ENCODE peak calls at places on chromosomes 11 and 22, in ten cellular contexts. F is sigmoid colon; K is AG04450; J is mesendoderm; P is HAP-1; B is cardiac muscle cell; Y is fibroblast of the aortic adventitia; E is right lobe of liver; D is CD8-positive, alpha-beta T cell; U is upper lobe of right lung. I is an unnamed sample.

GRCh38 chr11:104033134-104033533 is 3.3 kb upstream of the DDI1 start:
- DNase-seq in F (no peak), K (peak; percentile 93), J (no peak), P (no peak), B (peak; percentile 93), Y (peak; percentile 87), E (no peak), D (no peak), U (no peak), I (peak; percentile 61)

GRCh38 chr11:10725114-10725906 is 25.7 kb upstream of the CTR9 start:
- DNase-seq in F (no peak), K (peak; percentile 23), J (no peak), P (no peak), B (peak; percentile 80), Y (peak; percentile 73), E (no peak), D (no peak), U (no peak), I (no peak)

GRCh38 chr11:129639300-129639699 is 176.3 kb upstream of the TMEM45B start:
- DNase-seq in F (no peak), K (peak; percentile 81), J (no peak), P (no peak), B (peak; percentile 71), Y (peak; percentile 92), E (no peak), D (no peak), U (no peak), I (peak; percentile 84)

GRCh38 chr22:41844513-41844912 is 11.6 kb downstream of the SREBF2 start:
- DNase-seq in F (no peak), K (no peak), J (no peak), P (no peak), B (no peak), Y (no peak), E (no peak), D (no peak), U (no peak), I (no peak)

GRCh38 chr22:19178065-19178658 is 374 bp downstream of the SLC25A1 start:
- DNase-seq in F (peak; percentile 80), K (no peak), J (peak; percentile 46), P (peak; percentile 45), B (no peak), Y (peak; percentile 21), E (peak; percentile 75), D (peak; percentile 59), U (peak; percentile 83), I (no peak)

GRCh38 chr22:41487037-41487963 is 18.4 kb downstream of the ACO2 start:
- DNase-seq in F (no peak), K (peak; percentile 37), J (no peak), P (peak; percentile 28), B (no peak), Y (peak; percentile 50), E (no peak), D (no peak), U (no peak), I (no peak)

GRCh38 chr11:47607380-47607779 is 13.2 kb upstream of the C1QTNF4 start:
- DNase-seq in F (no peak), K (peak; percentile 84), J (no peak), P (no peak), B (peak; percentile 93), Y (peak; percentile 97), E (no peak), D (no peak), U (no peak), I (no peak)

GRCh38 chr11:5367461-5368074 is 16.0 kb upstream of the OR51M1 start:
- DNase-seq in F (no peak), K (peak; percentile 65), J (no peak), P (no peak), B (peak; percentile 64), Y (peak; percentile 97), E (no peak), D (no peak), U (no peak), I (no peak)

GRCh38 chr11:23263466-23263865 is 403.2 kb upstream of the CCDC179 start:
- DNase-seq in F (no peak), K (no peak), J (no peak), P (peak; percentile 60), B (no peak), Y (no peak), E (no peak), D (no peak), U (no peak), I (no peak)

GRCh38 chr11:13337986-13338436 is 60.4 kb downstream of the BMAL1 start:
- DNase-seq in F (no peak), K (peak; percentile 32), J (no peak), P (no peak), B (peak; percentile 61), Y (peak; percentile 78), E (no peak), D (no peak), U (no peak), I (no peak)

DNA sequence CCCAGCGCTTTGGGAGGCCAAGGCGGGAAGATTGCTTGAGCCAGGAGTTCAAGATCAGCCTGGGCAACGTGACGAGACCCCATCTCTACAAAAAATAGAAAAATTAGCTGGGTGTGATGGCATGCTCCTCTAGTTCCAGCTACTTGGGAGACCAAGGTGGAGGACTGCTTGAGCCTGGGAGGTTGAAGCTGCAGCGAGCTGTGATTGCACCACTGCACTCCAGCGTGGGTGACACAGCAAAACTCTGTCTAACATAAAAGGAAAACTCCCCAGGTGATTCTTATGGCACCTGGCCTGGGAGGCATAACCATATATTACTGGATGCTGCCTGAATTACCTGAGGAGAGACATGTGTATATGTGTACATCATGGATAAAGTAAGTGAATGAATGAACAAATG is 29.1 kb downstream of the KIAA1671 start:
- DNase-seq in F (no peak), K (no peak), J (no peak), P (no peak), B (no peak), Y (no peak), E (no peak), D (no peak), U (no peak), I (no peak)
- H3K4me3 ChIP-seq in F (no peak overlapping the region), K (no peak overlapping the region), J (no peak overlapping the region), P (no peak overlapping the region), B (no peak overlapping the region), Y (no peak overlapping the region), E (no peak overlapping the region), D (no peak overlapping the region), U (no peak overlapping the region), I (no peak overlapping the region)

GRCh38 chr11:74009230-74009547 is 304 bp upstream of the UCP3 start:
- DNase-seq in F (no peak), K (no peak), J (no peak), P (no peak), B (no peak), Y (no peak), E (no peak), D (no peak), U (no peak), I (no peak)
- H3K4me3 ChIP-seq in F (no peak overlapping the region), K (no peak overlapping the region), J (no peak overlapping the region), P (no peak overlapping the region), B (no peak overlapping the region), Y (no peak overlapping the region), E (no peak overlapping the region), D (no peak overlapping the region), U (no peak overlapping the region), I (no peak overlapping the region)

DNA sequence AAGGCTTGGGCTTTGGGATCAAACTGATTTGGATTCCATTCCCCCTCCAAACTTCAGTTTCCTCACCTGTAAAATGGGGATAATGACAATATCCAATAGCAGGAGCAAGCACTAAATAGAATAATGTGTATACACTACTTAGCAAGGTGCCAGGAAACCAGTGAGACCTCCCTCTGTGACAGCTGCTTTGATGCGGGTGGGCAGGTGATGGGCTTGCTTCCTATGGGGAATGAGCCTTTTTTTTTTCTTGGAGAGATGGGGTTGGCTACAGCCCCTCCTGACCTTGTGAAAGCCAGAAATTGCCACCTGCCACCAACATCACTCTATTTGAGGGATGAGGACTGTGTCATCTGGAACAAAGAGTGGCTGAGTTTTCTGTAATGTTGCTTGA is 1.1 kb downstream of the CD82 start:
- DNase-seq in F (no peak), K (no peak), J (no peak), P (no peak), B (no peak), Y (no peak), E (no peak), D (no peak), U (no peak), I (no peak)
- H3K4me3 ChIP-seq in F (no peak overlapping the region), K (peak overlapping the region; percentile 83), J (no peak overlapping the region), P (no peak overlapping the region), B (no peak overlapping the region), Y (no peak overlapping the region), E (peak overlapping the region; percentile 70), D (peak overlapping the region; percentile 89), U (peak overlapping the region; percentile 66), I (peak overlapping the region; percentile 54)

GRCh38 chr11:17407575-17407974 is 19.1 kb upstream of the KCNJ11 start:
- DNase-seq in F (no peak), K (no peak), J (no peak), P (no peak), B (no peak), Y (no peak), E (no peak), D (no peak), U (no peak), I (no peak)

GRCh38 chr11:17405232-17406005 is 17.0 kb upstream of the KCNJ11 start:
- DNase-seq in F (peak; percentile 83), K (no peak), J (peak; percentile 58), P (no peak), B (peak; percentile 64), Y (peak; percentile 21), E (peak; percentile 94), D (no peak), U (peak; percentile 88), I (no peak)

GRCh38 chr11:17408026-17408425 is 19.6 kb upstream of the KCNJ11 start:
- DNase-seq in F (no peak), K (no peak), J (no peak), P (no peak), B (no peak), Y (no peak), E (no peak), D (no peak), U (no peak), I (no peak)

GRCh38 chr11:17406818-17407149 is 18.3 kb upstream of the KCNJ11 start:
- DNase-seq in F (peak; percentile 65), K (no peak), J (no peak), P (no peak), B (no peak), Y (no peak), E (no peak), D (no peak), U (no peak), I (no peak)

GRCh38 chr11:17406082-17406817 is 17.8 kb upstream of the KCNJ11 start:
- DNase-seq in F (no peak), K (no peak), J (no peak), P (no peak), B (no peak), Y (no peak), E (no peak), D (no peak), U (peak; percentile 65), I (no peak)
- H3K4me3 ChIP-seq in F (no peak overlapping the region), K (no peak overlapping the region), J (no peak overlapping the region), P (no peak overlapping the region), B (no peak overlapping the region), Y (no peak overlapping the region), E (no peak overlapping the region), D (no peak overlapping the region), U (no peak overlapping the region), I (no peak overlapping the region)

DNA sequence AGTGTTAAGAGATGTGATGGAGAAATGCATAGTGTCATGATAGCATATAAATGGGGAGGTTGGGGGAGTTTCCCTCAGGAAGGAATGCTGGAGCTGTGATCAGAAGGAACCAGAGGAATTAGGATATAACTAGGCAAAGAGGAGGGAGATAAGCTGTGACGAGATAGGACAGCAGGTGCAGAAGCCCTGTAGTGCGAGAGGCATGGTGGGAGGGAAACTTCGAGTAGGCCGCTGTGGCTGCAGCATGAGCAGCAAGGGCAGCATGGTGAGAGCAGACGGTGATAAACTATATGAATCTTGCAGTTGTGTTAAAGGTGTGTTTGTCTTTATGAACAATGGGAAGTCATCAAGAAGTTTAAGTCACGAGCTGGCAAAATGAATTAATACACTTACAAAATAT is 109.9 kb downstream of the EMSY start:
- DNase-seq in F (no peak), K (no peak), J (peak; percentile 85), P (no peak), B (no peak), Y (no peak), E (no peak), D (no peak), U (no peak), I (no peak)
- H3K4me3 ChIP-seq in F (no peak overlapping the region), K (no peak overlapping the region), J (no peak overlapping the region), P (no peak overlapping the region), B (no peak overlapping the region), Y (no peak overlapping the region), E (no peak overlapping the region), D (no peak overlapping the region), U (no peak overlapping the region), I (no peak overlapping the region)